ENCODE peak calls at places on chromosomes 16 and 17, in seven cellular contexts. T is esophagus muscularis mucosa; F is left ventricle myocardium inferior; M is neuronal stem cell; N is Panc1; Y is effector memory CD4-positive, alpha-beta T cell; X is transverse colon. P is an unnamed sample. For H3K27me3 and H3K4me1, the result is how much of the 10 kb centered on the place peaks cover.

GRCh38 chr17:27327397-27327796 is 33.5 kb downstream of the WSB1 start:
- DNase-seq in T (peak), F (no peak), M (no peak), N (no peak), Y (no peak), X (no peak), P (peak)

GRCh38 chr16:60605176-60605575 is 1431.1 kb downstream of the CDH8 start:
- DNase-seq in T (no peak), F (no peak), M (no peak), N (no peak), Y (no peak), X (no peak), P (no peak)

GRCh38 chr17:55157165-55157564 is 107.6 kb upstream of the HLF start:
- DNase-seq in T (no peak), F (no peak), M (no peak), N (no peak), Y (no peak), X (no peak), P (no peak)

GRCh38 chr17:34318474-34318873 is 761 bp upstream of the CCL8 start:
- DNase-seq in T (no peak), F (no peak), M (no peak), N (no peak), Y (no peak), X (no peak), P (no peak)

GRCh38 chr16:70696952-70697600 is 11.2 kb upstream of the MTSS2 start:
- DNase-seq in T (no peak), F (no peak), M (no peak), N (no peak), Y (no peak), X (peak), P (no peak)

GRCh38 chr16:64907844-64908243 is 214.0 kb downstream of the CDH11 start:
- DNase-seq in T (no peak), F (no peak), M (no peak), N (no peak), Y (no peak), X (no peak), P (no peak)

GRCh38 chr16:48576927-48577326 is 33.1 kb downstream of the N4BP1 start:
- DNase-seq in T (no peak), F (no peak), M (no peak), N (no peak), Y (no peak), X (no peak), P (no peak)

GRCh38 chr16:2507052-2507678 is 6.6 kb upstream of the ATP6V0C start:
- DNase-seq in T (no peak), F (peak), M (no peak), N (no peak), Y (no peak), X (peak), P (no peak)

GRCh38 chr16:2776500-2777139 is 460 bp downstream of the ELOB start:
- DNase-seq in T (no peak), F (no peak), M (peak), N (no peak), Y (no peak), X (no peak), P (no peak)

GRCh38 chr17:81722184-81723120 is 10.4 kb downstream of the SLC25A10 start:
- DNase-seq in T (no peak), F (no peak), M (no peak), N (no peak), Y (no peak), X (peak), P (peak)

GRCh38 chr17:45857977-45858708 is 13.5 kb downstream of the SPPL2C start:
- DNase-seq in T (no peak), F (no peak), M (peak), N (no peak), Y (no peak), X (no peak), P (no peak)

GRCh38 chr17:57110579-57111367 is 25.7 kb downstream of the AKAP1 start:
- DNase-seq in T (no peak), F (no peak), M (no peak), N (no peak), Y (no peak), X (no peak), P (no peak)

GRCh38 chr17:50354776-50355175 is 8.8 kb downstream of the XYLT2 start:
- DNase-seq in T (no peak), F (no peak), M (no peak), N (no peak), Y (no peak), X (no peak), P (no peak)

GRCh38 chr16:9077001-9077809 is 14.2 kb upstream of the HAPSTR1 start:
- DNase-seq in T (no peak), F (no peak), M (no peak), N (no peak), Y (no peak), X (no peak), P (no peak)

GRCh38 chr16:14202697-14203096 is 131.6 kb downstream of the MRTFB start:
- DNase-seq in T (no peak), F (no peak), M (no peak), N (no peak), Y (no peak), X (no peak), P (no peak)

GRCh38 chr17:40362696-40363479 is 1.6 kb downstream of the GJD3 start:
- DNase-seq in T (no peak), F (peak), M (peak), N (no peak), Y (no peak), X (peak), P (peak)

GRCh38 chr17:72187544-72187943 is 66.7 kb downstream of the SOX9 start:
- DNase-seq in T (no peak), F (peak), M (peak), N (no peak), Y (no peak), X (peak), P (peak)

GRCh38 chr16:84795338-84796053 is 24.3 kb upstream of the CRISPLD2 start:
- DNase-seq in T (peak), F (peak), M (no peak), N (no peak), Y (no peak), X (peak), P (peak)

GRCh38 chr16:83348991-83349390 is 458.8 kb upstream of the HSBP1 start:
- DNase-seq in T (no peak), F (no peak), M (no peak), N (no peak), Y (no peak), X (no peak), P (no peak)

GRCh38 chr16:54000361-54000760 is 286.2 kb downstream of the IRX3 start:
- DNase-seq in T (no peak), F (no peak), M (no peak), N (no peak), Y (no peak), X (no peak), P (no peak)

GRCh38 chr16:13634921-13635320 is 285.0 kb upstream of the ERCC4 start:
- DNase-seq in T (no peak), F (no peak), M (no peak), N (no peak), Y (no peak), X (no peak), P (no peak)

GRCh38 chr16:54374136-54374535 is 87.5 kb upstream of the IRX3 start:
- DNase-seq in T (no peak), F (no peak), M (peak), N (no peak), Y (no peak), X (no peak), P (no peak)

GRCh38 chr16:67546761-67547422 is 15.4 kb upstream of the CTCF start:
- DNase-seq in T (peak), F (peak), M (peak), N (no peak), Y (peak), X (peak), P (peak)

GRCh38 chr17:78665385-78665951 is 88.3 kb upstream of the DNAH17 start:
- DNase-seq in T (no peak), F (no peak), M (no peak), N (no peak), Y (no peak), X (no peak), P (no peak)

GRCh38 chr17:32495347-32496253 is 8.8 kb downstream of the CDK5R1 start:
- DNase-seq in T (no peak), F (no peak), M (no peak), N (no peak), Y (no peak), X (no peak), P (no peak)

GRCh38 chr17:79732804-79733691 is 2.3 kb downstream of the ENPP7 start:
- DNase-seq in T (no peak), F (no peak), M (no peak), N (no peak), Y (no peak), X (peak), P (peak)

GRCh38 chr17:6326483-6326882 is 108.4 kb downstream of the AIPL1 start:
- DNase-seq in T (no peak), F (no peak), M (no peak), N (no peak), Y (no peak), X (no peak), P (no peak)

GRCh38 chr16:12239953-12240485 is 263.5 kb downstream of the SNX29 start:
- DNase-seq in T (no peak), F (no peak), M (no peak), N (no peak), Y (no peak), X (no peak), P (no peak)

GRCh38 chr16:61900482-61900881 is 135.8 kb downstream of the CDH8 start:
- DNase-seq in T (no peak), F (no peak), M (no peak), N (no peak), Y (no peak), X (no peak), P (no peak)

GRCh38 chr17:17495448-17496188 is 577 bp downstream of the RASD1 start:
- DNase-seq in T (no peak), F (no peak), M (peak), N (no peak), Y (no peak), X (peak), P (no peak)

GRCh38 chr17:9251273-9251672 is 230.0 kb downstream of the NTN1 start:
- DNase-seq in T (no peak), F (no peak), M (no peak), N (no peak), Y (no peak), X (no peak), P (no peak)

GRCh38 chr17:15261063-15261817 is 3.9 kb downstream of the PMP22 start:
- DNase-seq in T (peak), F (peak), M (peak), N (no peak), Y (no peak), X (peak), P (peak)

GRCh38 chr16:15452456-15452855 is 18.1 kb downstream of the BMERB1 start:
- DNase-seq in T (no peak), F (no peak), M (no peak), N (no peak), Y (no peak), X (no peak), P (no peak)
- H3K27ac ChIP-seq in T (no peak), F (no peak), M (no peak), N (no peak), Y (no peak), X (no peak), P (no peak)

DNA sequence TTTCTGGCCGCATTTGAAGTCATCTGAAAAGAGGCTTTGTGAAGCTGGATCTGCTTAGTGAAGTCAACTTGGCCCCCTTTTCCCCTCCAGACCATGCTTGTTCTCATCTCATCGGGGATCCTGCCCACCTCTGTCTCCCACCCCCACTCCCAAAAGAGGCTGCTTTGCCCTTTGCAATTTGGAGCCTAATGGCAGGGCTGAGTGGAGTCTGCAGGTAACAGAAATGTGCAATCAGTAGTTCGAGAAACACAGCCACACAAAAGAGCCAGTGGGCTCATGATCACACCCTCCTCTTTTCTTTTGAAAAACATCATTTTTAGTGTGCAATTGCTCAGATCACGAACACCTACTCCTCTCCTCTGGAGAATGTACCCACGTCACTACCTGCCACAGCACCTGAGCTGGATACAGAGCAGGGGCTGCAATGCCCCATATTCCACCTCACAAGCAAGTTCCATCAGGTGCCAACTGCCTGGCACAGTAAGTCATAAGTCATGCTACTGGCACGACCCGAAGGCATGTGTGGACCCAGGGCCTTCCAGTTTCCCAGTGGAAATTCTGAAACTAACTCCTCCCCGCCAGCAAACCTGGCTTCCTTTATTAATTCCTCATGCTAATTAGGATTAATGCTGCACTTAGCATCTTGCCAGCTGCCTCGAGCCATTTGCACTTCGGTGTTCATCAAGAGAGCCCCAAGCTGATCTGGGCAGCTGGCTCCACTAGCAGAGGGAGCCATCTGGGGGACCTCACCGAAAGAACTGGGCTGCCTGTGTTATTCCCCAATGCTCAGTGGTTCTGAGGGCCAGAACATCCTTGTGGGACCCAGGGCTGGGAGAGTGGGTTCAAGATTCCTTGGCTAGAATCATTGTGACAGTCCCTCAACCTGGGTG is 2.3 kb downstream of the CACNG4 start:
- DNase-seq in T (no peak), F (no peak), M (no peak), N (no peak), Y (no peak), X (no peak), P (no peak)
- H3K27me3 ChIP-seq in T (under half), F (half or more), M (under half), N (under half), Y (under half), X (half or more), P (under half)

GRCh38 chr17:64095144-64095882 is 34.6 kb downstream of the ERN1 start:
- DNase-seq in T (no peak), F (no peak), M (no peak), N (no peak), Y (no peak), X (no peak), P (peak)

GRCh38 chr17:64092952-64093451 is 36.9 kb downstream of the ERN1 start:
- DNase-seq in T (no peak), F (no peak), M (no peak), N (no peak), Y (no peak), X (no peak), P (no peak)

GRCh38 chr17:64092111-64092510 is 37.8 kb downstream of the ERN1 start:
- DNase-seq in T (no peak), F (no peak), M (no peak), N (no peak), Y (no peak), X (no peak), P (no peak)

GRCh38 chr17:64096037-64096436 is 33.9 kb downstream of the ERN1 start:
- DNase-seq in T (no peak), F (no peak), M (no peak), N (no peak), Y (no peak), X (no peak), P (no peak)

DNA sequence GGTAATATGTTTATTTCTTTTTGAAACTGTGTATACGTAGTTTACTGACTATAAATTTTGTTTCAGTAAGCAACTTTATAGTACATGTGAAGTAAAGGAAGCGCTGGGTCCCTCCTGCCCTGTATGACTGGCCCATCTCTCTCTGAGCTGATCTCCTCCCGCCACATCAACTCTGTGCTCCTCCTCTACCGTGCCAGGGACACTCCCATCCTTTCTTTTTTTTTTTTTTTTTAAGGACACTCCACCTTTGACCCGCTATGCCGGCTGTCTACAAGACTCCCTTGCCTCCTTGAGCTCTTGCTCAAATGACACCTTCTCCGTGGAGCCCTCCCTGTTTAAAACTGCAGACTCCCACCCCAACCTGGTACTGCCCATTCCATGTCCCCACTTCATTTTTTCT is 35.5 kb downstream of the ERN1 start:
- DNase-seq in T (no peak), F (no peak), M (no peak), N (no peak), Y (no peak), X (no peak), P (no peak)
- H3K4me1 ChIP-seq in T (under half), F (under half), M (under half), N (under half), Y (under half), X (under half), P (under half)

DNA sequence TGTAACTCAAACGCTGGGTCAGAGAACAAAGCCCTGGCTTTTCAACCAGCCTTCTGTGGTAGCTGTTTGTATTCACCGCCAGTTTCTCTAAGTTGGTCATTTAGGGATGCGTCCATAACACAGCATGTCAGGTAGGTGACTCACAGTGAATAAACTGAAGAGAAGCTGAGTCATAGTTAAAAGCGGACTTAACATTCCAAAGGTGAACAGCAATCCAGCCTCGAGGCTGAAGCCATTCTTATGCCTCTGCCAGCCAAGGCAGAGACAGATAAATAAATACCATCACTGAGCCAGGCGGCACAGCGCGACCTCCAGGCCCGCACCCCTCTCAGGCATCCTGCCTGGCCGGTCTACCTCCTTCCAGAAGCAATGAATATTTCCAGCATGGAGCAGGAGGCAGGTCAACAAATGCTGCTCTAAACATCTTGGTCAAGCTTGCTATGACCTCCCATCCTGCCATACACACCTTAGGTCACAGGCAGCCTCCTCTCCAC is 12.4 kb upstream of the CACNG4 start:
- DNase-seq in T (no peak), F (no peak), M (no peak), N (peak), Y (no peak), X (peak), P (no peak)
- H3K27ac ChIP-seq in T (peak), F (no peak), M (no peak), N (peak), Y (no peak), X (peak), P (no peak)

DNA sequence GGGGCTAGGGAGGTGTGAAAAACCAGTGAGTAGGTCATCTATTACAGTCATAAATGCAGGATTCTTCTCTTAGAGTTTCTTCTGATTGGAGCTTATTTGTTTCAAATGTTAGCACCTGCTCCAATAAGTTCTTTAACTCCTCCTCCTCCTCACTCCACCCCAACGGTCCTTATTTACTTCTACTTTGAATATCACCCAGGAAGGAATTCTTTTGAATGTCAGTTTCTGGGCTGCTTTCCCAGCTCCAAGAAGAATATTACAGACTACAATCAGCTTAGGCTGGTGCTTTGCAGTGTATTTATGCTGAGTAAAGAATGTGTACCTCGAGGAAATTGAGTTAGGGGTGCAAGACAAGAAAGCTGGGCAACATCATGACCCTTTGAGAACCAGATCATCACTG is 30.8 kb downstream of the MAP3K3 start:
- DNase-seq in T (no peak), F (no peak), M (no peak), N (no peak), Y (no peak), X (no peak), P (no peak)
- H3K27me3 ChIP-seq in T (under half), F (under half), M (under half), N (under half), Y (under half), X (under half), P (under half)